ENCODE peak calls at places on chromosomes 13 and 19, in eight cellular contexts. P is PC-3, R is heart right ventricle, M is esophagus squamous epithelium, V is heart left ventricle, N is transverse colon, F is HCT116, C is cardiac muscle cell. W is an unnamed sample.

GRCh38 chr13:48132961-48133360 is 38.1 kb upstream of the MED4 start:
- DNase-seq in P (no peak), R (no peak), M (no peak), V (no peak), N (no peak), F (no peak), C (no peak), W (no peak)

GRCh38 chr13:113726961-113727411 is 32.0 kb upstream of the TMEM255B start:
- DNase-seq in P (peak; percentile 52), R (no peak), M (no peak), V (peak; percentile 63), N (no peak), F (no peak), C (peak; percentile 27), W (no peak)

GRCh38 chr19:56637976-56638555 is 4.9 kb upstream of the SMIM17 start:
- DNase-seq in P (peak; percentile 76), R (peak; percentile 89), M (no peak), V (peak; percentile 85), N (no peak), F (no peak), C (peak; percentile 80), W (peak; percentile 54)

GRCh38 chr19:23415561-23416191 is 20.4 kb upstream of the ZNF91 start:
- DNase-seq in P (no peak), R (peak; percentile 36), M (no peak), V (peak; percentile 63), N (peak; percentile 86), F (no peak), C (peak; percentile 12), W (no peak)

GRCh38 chr19:51148571-51148970 is 6.5 kb downstream of the SIGLEC7 start:
- DNase-seq in P (no peak), R (no peak), M (no peak), V (no peak), N (no peak), F (no peak), C (no peak), W (no peak)

GRCh38 chr13:29465741-29466293 is 129.7 kb downstream of the SLC7A1 start:
- DNase-seq in P (peak; percentile 28), R (peak; percentile 32), M (no peak), V (no peak), N (no peak), F (no peak), C (peak; percentile 73), W (peak; percentile 20)

GRCh38 chr19:10158485-10158884 is 36.3 kb downstream of the DNMT1 start:
- DNase-seq in P (no peak), R (no peak), M (no peak), V (no peak), N (no peak), F (no peak), C (no peak), W (no peak)

GRCh38 chr13:110216403-110217041 is 90.4 kb downstream of the COL4A1 start:
- DNase-seq in P (no peak), R (peak; percentile 52), M (no peak), V (no peak), N (no peak), F (no peak), C (peak; percentile 92), W (no peak)

DNA sequence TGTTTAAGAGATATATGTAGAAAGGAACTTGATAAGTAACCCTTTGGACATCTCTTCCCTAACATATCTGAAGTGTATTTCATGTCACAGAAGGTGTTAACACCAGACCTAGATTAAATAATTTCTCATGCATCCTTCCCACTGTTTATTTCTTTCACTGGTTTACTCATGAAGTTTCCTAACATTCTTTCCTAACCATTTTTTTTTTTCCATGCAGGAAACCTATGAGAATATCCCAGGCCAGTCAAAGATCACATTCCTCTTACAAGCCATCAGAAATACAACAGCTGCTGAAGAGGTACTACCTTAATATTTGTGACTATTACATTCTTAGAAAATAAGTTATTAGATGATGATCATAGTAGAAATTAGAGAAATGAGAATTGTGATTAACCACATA is 28.8 kb downstream of the IPO5 start:
- DNase-seq in P (no peak), R (no peak), M (no peak), V (no peak), N (no peak), F (no peak), C (peak; percentile 46), W (no peak)
- H3K27ac ChIP-seq in P (no peak overlapping the region), R (no peak overlapping the region), M (no peak overlapping the region), V (no peak overlapping the region), N (no peak overlapping the region), F (no peak overlapping the region), C (peak overlapping the region; percentile 11), W (no peak overlapping the region)

GRCh38 chr19:2254052-2254872 is 2.0 kb downstream of the JSRP1 start:
- DNase-seq in P (no peak), R (no peak), M (no peak), V (peak; percentile 55), N (no peak), F (no peak), C (peak; percentile 59), W (no peak)
- H3K4me1 ChIP-seq in P (no peaks in the 10 kb centered on the region), R (peaks cover 8% of the 10 kb centered on the region), M (peaks cover 27% of the 10 kb centered on the region), V (no peaks in the 10 kb centered on the region), N (peaks cover 38% of the 10 kb centered on the region), F (no peaks in the 10 kb centered on the region), C (peaks cover 3% of the 10 kb centered on the region), W (no peaks in the 10 kb centered on the region)

GRCh38 chr19:29476528-29476927 is 49.3 kb upstream of the VSTM2B start:
- DNase-seq in P (no peak), R (no peak), M (no peak), V (no peak), N (no peak), F (no peak), C (no peak), W (no peak)

GRCh38 chr19:29479941-29480340 is 45.9 kb upstream of the VSTM2B start:
- DNase-seq in P (no peak), R (no peak), M (no peak), V (no peak), N (no peak), F (no peak), C (no peak), W (no peak)

GRCh38 chr19:29480507-29480906 is 45.3 kb upstream of the VSTM2B start:
- DNase-seq in P (no peak), R (no peak), M (no peak), V (no peak), N (no peak), F (no peak), C (no peak), W (no peak)

GRCh38 chr19:29477831-29478577 is 47.8 kb upstream of the VSTM2B start:
- DNase-seq in P (no peak), R (no peak), M (no peak), V (no peak), N (no peak), F (no peak), C (no peak), W (no peak)

DNA sequence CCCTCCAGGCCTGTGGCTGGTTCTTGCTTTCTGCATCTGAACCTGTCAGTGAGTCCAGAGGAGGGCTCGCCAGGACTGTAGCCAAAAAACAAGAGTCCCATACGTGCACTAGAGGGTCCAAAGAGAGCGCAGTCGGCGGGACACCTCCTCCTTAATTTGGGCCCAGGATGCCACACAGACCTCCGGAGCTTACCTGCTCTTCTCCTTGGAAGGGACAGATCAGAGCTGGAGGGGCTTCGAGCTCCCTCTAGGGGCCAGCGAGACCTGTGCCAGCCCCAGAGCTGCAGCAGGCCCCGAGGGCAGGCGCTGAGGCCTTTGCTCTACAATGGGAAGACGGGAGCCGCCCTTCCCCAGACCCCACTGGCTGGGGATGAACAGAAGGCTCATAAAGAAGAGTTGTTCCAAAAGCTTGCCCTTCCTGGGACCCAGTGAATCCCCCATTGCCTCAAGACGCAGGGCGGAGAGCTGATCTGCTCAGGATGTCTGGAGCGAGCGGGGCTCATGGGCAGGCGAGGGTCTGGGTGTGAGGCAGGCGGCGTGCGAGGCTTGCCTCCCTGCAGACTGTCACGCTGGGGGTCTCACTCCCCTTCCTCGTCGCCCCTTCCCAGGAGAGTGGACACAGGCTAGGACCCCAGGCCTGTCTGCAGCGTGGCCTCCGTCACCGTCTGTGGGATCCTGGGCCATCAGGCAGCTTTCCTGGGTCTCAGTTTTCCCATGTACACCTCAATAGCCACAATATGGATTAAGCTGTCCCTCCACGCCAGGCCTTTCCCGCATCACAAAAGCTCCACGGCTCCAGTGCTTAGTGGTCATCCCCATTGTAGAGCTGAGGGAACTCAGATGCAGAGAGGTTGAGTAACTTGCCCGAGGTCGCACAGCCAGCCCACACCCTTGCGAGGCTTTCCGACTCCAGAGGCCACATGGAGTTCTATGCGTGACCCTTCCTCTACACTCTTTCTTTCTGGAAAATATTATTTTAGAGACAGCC is 46.9 kb upstream of the VSTM2B start:
- DNase-seq in P (no peak), R (no peak), M (no peak), V (no peak), N (no peak), F (peak; percentile 3), C (no peak), W (no peak)
- TF ChIP-seq CTCF in P (peak; percentile 35), R (peak; percentile 47), M (no peak), V (peak; percentile 37), N (no peak), F (peak; percentile 57), C (peak; percentile 15), W (no peak)

GRCh38 chr19:1017115-1017905 is 3.6 kb downstream of the TMEM259 start:
- DNase-seq in P (peak; percentile 47), R (no peak), M (no peak), V (no peak), N (peak; percentile 71), F (no peak), C (no peak), W (peak; percentile 60)

GRCh38 chr19:1015061-1015781 is 5.7 kb downstream of the TMEM259 start:
- DNase-seq in P (no peak), R (no peak), M (no peak), V (no peak), N (no peak), F (no peak), C (no peak), W (no peak)

GRCh38 chr19:1017906-1018305 is 3.0 kb downstream of the TMEM259 start:
- DNase-seq in P (no peak), R (no peak), M (no peak), V (no peak), N (no peak), F (no peak), C (no peak), W (no peak)

GRCh38 chr19:1015782-1016646 is 4.9 kb downstream of the TMEM259 start:
- DNase-seq in P (no peak), R (no peak), M (no peak), V (no peak), N (peak; percentile 36), F (no peak), C (no peak), W (no peak)

DNA sequence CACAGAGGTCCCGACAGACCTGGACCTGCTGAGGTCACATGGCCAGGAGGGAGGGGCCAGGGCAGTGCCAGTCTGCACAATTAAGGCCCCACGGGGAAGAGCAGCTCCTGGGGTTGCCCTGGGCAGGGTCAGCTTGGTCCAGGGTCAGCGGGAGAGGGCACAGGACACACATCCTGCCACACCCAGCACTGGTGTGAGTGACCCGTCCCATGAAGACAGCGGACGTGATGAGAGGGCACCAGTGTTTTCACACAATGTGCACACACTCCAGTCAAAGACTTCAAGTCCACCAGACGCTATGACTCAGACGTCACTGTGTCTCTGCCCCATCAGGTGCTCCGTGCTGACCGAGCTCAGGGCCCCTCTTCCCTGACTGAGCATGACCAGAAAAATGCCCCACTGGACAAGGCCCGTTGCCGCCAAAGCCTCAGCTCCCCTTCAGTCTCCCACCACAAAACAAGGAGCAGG is 4.2 kb downstream of the TMEM259 start:
- DNase-seq in P (peak; percentile 33), R (no peak), M (no peak), V (no peak), N (peak; percentile 60), F (no peak), C (no peak), W (peak; percentile 64)
- H3K27ac ChIP-seq in P (peak overlapping the region; percentile 37), R (peak overlapping the region; percentile 53), M (peak overlapping the region; percentile 96), V (peak overlapping the region; percentile 29), N (peak overlapping the region; percentile 68), F (peak overlapping the region; percentile 86), C (peak overlapping the region; percentile 36), W (no peak overlapping the region)

W was measured in foreskin keratinocyte.